ENCODE peak calls at places on chromosomes 4 and X, in six cellular contexts. V is HepG2, E is H1, G is HL-60, S is K562, C is GM12878. P is an unnamed sample.

GRCh38 chrX:130084651-130085237 is 25.6 kb downstream of the ELF4 start:
- DNase-seq in V (no peak), S (peak; percentile 46), E (no peak), G (no peak), C (peak; percentile 81), P (no peak)

GRCh38 chr4:183624548-183624947 is 34.4 kb downstream of the RWDD4 start:
- DNase-seq in V (no peak), G (no peak), S (no peak), E (no peak), C (no peak), P (no peak)

GRCh38 chr4:109465065-109465464 is 31.4 kb downstream of the SEC24B start:
- DNase-seq in V (no peak), E (no peak), C (no peak), G (no peak), S (no peak), P (no peak)

GRCh38 chr4:116400480-116400879 is 684.9 kb downstream of the TRAM1L1 start:
- DNase-seq in V (no peak), E (no peak), C (no peak), S (peak; percentile 47), G (peak; percentile 10), P (no peak)

GRCh38 chr4:125013891-125014290 is 300.9 kb upstream of the FAT4 start:
- DNase-seq in S (no peak), V (no peak), G (no peak), E (peak; percentile 2), C (no peak), P (no peak)

GRCh38 chrX:103063918-103064434 is at the start of gene BEX1:
- DNase-seq in V (peak; percentile 35), E (peak; percentile 31), C (no peak), S (no peak), G (peak; percentile 20), P (peak; percentile 86)

GRCh38 chr4:183264614-183265013 is 55.5 kb downstream of the CLDN22 start:
- DNase-seq in V (no peak), C (no peak), S (no peak), E (no peak), G (no peak), P (no peak)

GRCh38 chr4:89954906-89955305 is 60.3 kb downstream of the MMRN1 start:
- DNase-seq in G (no peak), V (no peak), C (no peak), E (no peak), S (no peak), P (no peak)

GRCh38 chr4:110197421-110198398 is 705 bp downstream of the ELOVL6 start:
- DNase-seq in E (no peak), S (peak; percentile 66), V (no peak), G (no peak), C (no peak), P (peak; percentile 58)

GRCh38 chr4:107666134-107666533 is 53.9 kb downstream of the PAPSS1 start:
- DNase-seq in V (peak; percentile 10), E (no peak), C (no peak), G (no peak), S (no peak), P (peak; percentile 2)

GRCh38 chr4:8915201-8916200 is 43.9 kb upstream of the HMX1 start:
- DNase-seq in V (no peak), E (no peak), S (no peak), C (no peak), G (no peak), P (peak; percentile 10)

GRCh38 chrX:36609653-36610585 is 398.2 kb upstream of the FAM47C start:
- DNase-seq in V (no peak), S (no peak), E (no peak), G (no peak), C (no peak), P (no peak)

GRCh38 chrX:129636175-129636681 is 18.5 kb downstream of the APLN start:
- DNase-seq in V (peak; percentile 16), C (no peak), E (no peak), S (peak; percentile 72), G (no peak), P (no peak)

GRCh38 chrX:109855501-109855900 is 122.4 kb upstream of the ACSL4 start:
- DNase-seq in E (no peak), S (no peak), C (no peak), V (peak; percentile 63), G (no peak), P (no peak)

GRCh38 chrX:2451456-2452316 is 49.1 kb downstream of the DHRSX start:
- DNase-seq in E (no peak), G (no peak), S (peak; percentile 85), V (no peak), C (no peak), P (no peak)

GRCh38 chrX:130909469-130910136 is 6.6 kb upstream of the ENOX2 start:
- DNase-seq in V (no peak), C (no peak), G (no peak), S (peak; percentile 39), E (no peak), P (no peak)

GRCh38 chr4:93203708-93204107 is 624.8 kb upstream of the ATOH1 start:
- DNase-seq in V (peak; percentile 6), E (no peak), G (no peak), C (no peak), S (no peak), P (no peak)

GRCh38 chrX:150338615-150339014 is 24.5 kb upstream of the MAMLD1 start:
- DNase-seq in G (no peak), E (no peak), S (no peak), V (no peak), C (no peak), P (no peak)

GRCh38 chrX:51891821-51892551 is 1.4 kb upstream of the MAGED1 start:
- DNase-seq in G (peak; percentile 0), E (no peak), S (no peak), C (no peak), V (no peak), P (peak; percentile 35)

GRCh38 chrX:29948653-29949052 is 266.7 kb upstream of the MAGEB2 start:
- DNase-seq in G (no peak), S (no peak), C (no peak), V (no peak), E (no peak), P (no peak)

GRCh38 chr4:89562715-89563114 is 255.1 kb upstream of the GPRIN3 start:
- DNase-seq in E (no peak), S (no peak), G (no peak), C (no peak), V (no peak), P (no peak)

GRCh38 chr4:8539661-8540060 is 40.5 kb upstream of the GPR78 start:
- DNase-seq in C (no peak), S (no peak), E (no peak), G (no peak), V (no peak), P (no peak)

GRCh38 chr4:75995727-75996126 is 5.0 kb upstream of the SDAD1 start:
- DNase-seq in E (no peak), V (peak; percentile 49), C (no peak), G (no peak), S (peak; percentile 60), P (peak; percentile 45)

GRCh38 chr4:125125256-125125655 is 189.5 kb upstream of the FAT4 start:
- DNase-seq in G (no peak), V (no peak), E (no peak), C (no peak), S (no peak), P (no peak)

GRCh38 chr4:151772322-151772721 is 11.5 kb upstream of the GATB start:
- DNase-seq in G (no peak), E (no peak), S (no peak), V (no peak), C (no peak), P (no peak)

GRCh38 chr4:101818362-101818761 is 27.8 kb downstream of the BANK1 start:
- DNase-seq in G (no peak), C (no peak), S (no peak), E (no peak), V (no peak), P (no peak)

DNA sequence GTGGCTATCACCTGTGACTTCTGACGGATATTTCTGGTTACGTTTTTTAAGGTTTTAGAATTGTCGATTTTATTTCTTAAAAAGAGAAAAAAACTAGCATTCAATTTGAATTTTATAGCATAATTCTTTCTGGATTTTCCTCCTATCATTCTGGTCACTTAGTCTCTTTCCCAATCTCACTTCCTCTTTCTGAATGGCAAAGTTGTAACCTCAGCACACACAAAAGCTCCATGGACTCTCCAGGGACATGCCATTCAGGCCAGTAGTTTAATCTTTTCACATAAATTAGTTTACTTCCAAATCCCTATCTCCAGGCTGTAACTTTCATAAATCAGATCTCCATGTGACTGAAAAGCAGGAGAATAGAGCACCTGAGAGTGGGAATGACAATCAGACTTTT is 110.7 kb downstream of the ARAP2 start:
- DNase-seq in C (no peak), S (no peak), E (no peak), V (no peak), G (peak; percentile 8), P (no peak)
- TF ChIP-seq GABPA in C (no peak), S (no peak), E (no peak), V (no peak), G (no peak), P (no peak)

GRCh38 chr4:82624819-82625218 is 63.0 kb upstream of the TMEM150C start:
- DNase-seq in E (no peak), S (no peak), C (no peak), G (no peak), V (no peak), P (no peak)

GRCh38 chr4:82626251-82626868 is 64.6 kb upstream of the TMEM150C start:
- DNase-seq in V (no peak), E (no peak), S (no peak), C (no peak), G (no peak), P (no peak)

GRCh38 chr4:82629238-82630000 is 67.6 kb upstream of the TMEM150C start:
- DNase-seq in C (no peak), G (no peak), V (no peak), S (no peak), E (no peak), P (no peak)

GRCh38 chr4:82630079-82630478 is 68.3 kb upstream of the TMEM150C start:
- DNase-seq in C (no peak), V (no peak), S (no peak), E (no peak), G (no peak), P (no peak)
- TF ChIP-seq GABPA in C (no peak), V (no peak), S (no peak), E (no peak), G (no peak), P (no peak)

DNA sequence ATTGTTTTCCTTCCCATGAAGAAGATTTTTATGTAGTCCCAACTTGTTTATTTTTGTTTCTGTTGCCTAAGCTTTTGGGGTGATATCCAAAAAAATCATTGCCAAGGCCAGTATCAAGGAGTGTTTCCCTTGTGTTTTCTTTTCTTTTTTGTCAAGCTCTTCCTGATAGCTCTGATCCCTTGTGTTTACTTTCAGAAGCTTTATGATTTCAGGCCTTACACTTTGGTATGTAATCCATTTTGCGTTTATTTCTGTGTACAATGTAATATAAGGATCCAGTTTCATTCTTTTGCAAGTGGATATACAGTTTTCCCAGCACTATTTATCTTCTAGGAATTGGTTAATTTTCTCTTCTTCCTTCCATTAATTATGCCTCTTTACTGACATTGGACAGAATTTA is 93.8 kb downstream of the KLHL13 start:
- DNase-seq in E (no peak), G (no peak), S (no peak), V (no peak), C (no peak), P (no peak)
- TF ChIP-seq GABPA in E (no peak), G (no peak), S (no peak), V (no peak), C (no peak), P (no peak)

GRCh38 chr4:144450526-144450925 is 195.4 kb upstream of the HHIP start:
- DNase-seq in E (no peak), S (no peak), V (no peak), C (no peak), G (no peak), P (no peak)

GRCh38 chr4:144451771-144452170 is 194.2 kb upstream of the HHIP start:
- DNase-seq in S (no peak), G (no peak), V (no peak), E (no peak), C (no peak), P (no peak)

GRCh38 chr4:144449623-144450022 is 196.3 kb upstream of the HHIP start:
- DNase-seq in G (no peak), E (no peak), V (no peak), S (no peak), C (no peak), P (no peak)
- TF ChIP-seq GABPA in G (no peak), E (no peak), V (no peak), S (no peak), C (no peak), P (no peak)

P was measured in SK-N-SH.